ENCODE peak calls at places on chromosomes 1 and 21, in four cellular contexts. One of them, this sample, is unnamed.

GRCh38 chr1:54397090-54397591 is 9.1 kb downstream of the SSBP3 start:
- DNase-seq in A549: no peak
- DNase-seq in HepG2: no peak
- DNase-seq in K562: no peak
- DNase-seq in this sample: no peak

GRCh38 chr1:17128361-17128760 is 9.1 kb upstream of the PADI2 start:
- DNase-seq in A549: peak
- DNase-seq in HepG2: no peak
- DNase-seq in K562: no peak
- DNase-seq in this sample: no peak

GRCh38 chr1:214281902-214282695 is 1.1 kb downstream of the SMYD2 start:
- DNase-seq in A549: peak
- DNase-seq in HepG2: peak
- DNase-seq in K562: peak
- DNase-seq in this sample: no peak

GRCh38 chr21:34882719-34883131 is 166.4 kb downstream of the RUNX1 start:
- DNase-seq in A549: no peak
- DNase-seq in HepG2: no peak
- DNase-seq in K562: no peak
- DNase-seq in this sample: no peak

GRCh38 chr1:173084292-173084691 is 33.6 kb upstream of the TNFSF18 start:
- DNase-seq in A549: no peak
- DNase-seq in HepG2: no peak
- DNase-seq in K562: no peak
- DNase-seq in this sample: no peak

GRCh38 chr1:9106286-9106685 is 22.6 kb downstream of the GPR157 start:
- DNase-seq in A549: no peak
- DNase-seq in HepG2: no peak
- DNase-seq in K562: no peak
- DNase-seq in this sample: no peak

GRCh38 chr1:6890686-6891085 is 105.4 kb downstream of the CAMTA1 start:
- DNase-seq in A549: no peak
- DNase-seq in HepG2: no peak
- DNase-seq in K562: no peak
- DNase-seq in this sample: no peak

GRCh38 chr1:193036337-193037047 is 22.7 kb downstream of the UCHL5 start:
- DNase-seq in A549: no peak
- DNase-seq in HepG2: peak
- DNase-seq in K562: no peak
- DNase-seq in this sample: no peak

GRCh38 chr21:39057121-39057520 is 126.1 kb downstream of the PSMG1 start:
- DNase-seq in A549: no peak
- DNase-seq in HepG2: no peak
- DNase-seq in K562: no peak
- DNase-seq in this sample: no peak

GRCh38 chr1:176501596-176501995 is 38.6 kb downstream of the PAPPA2 start:
- DNase-seq in A549: no peak
- DNase-seq in HepG2: no peak
- DNase-seq in K562: no peak
- DNase-seq in this sample: no peak

GRCh38 chr1:221987860-221988520 is 246.1 kb upstream of the DUSP10 start:
- DNase-seq in A549: peak
- DNase-seq in HepG2: peak
- DNase-seq in K562: peak
- DNase-seq in this sample: no peak

GRCh38 chr1:223721658-223722606 is 9.6 kb downstream of the CAPN2 start:
- DNase-seq in A549: no peak
- DNase-seq in HepG2: no peak
- DNase-seq in K562: no peak
- DNase-seq in this sample: no peak

GRCh38 chr1:204406621-204407020 is 5.0 kb downstream of the PPP1R15B start:
- DNase-seq in A549: no peak
- DNase-seq in HepG2: no peak
- DNase-seq in K562: no peak
- DNase-seq in this sample: no peak

GRCh38 chr1:115828101-115829022 is 12.6 kb downstream of the NHLH2 start:
- DNase-seq in A549: no peak
- DNase-seq in HepG2: no peak
- DNase-seq in K562: peak
- DNase-seq in this sample: peak

GRCh38 chr21:24265987-24266386 is 1341.3 kb downstream of the MRPL39 start:
- DNase-seq in A549: no peak
- DNase-seq in HepG2: no peak
- DNase-seq in K562: no peak
- DNase-seq in this sample: no peak

GRCh38 chr1:48017716-48018115 is 20.5 kb upstream of the TRABD2B start:
- DNase-seq in A549: peak
- DNase-seq in HepG2: no peak
- DNase-seq in K562: no peak
- DNase-seq in this sample: no peak

GRCh38 chr1:32989160-32989894 is 24.7 kb upstream of the RNF19B start:
- DNase-seq in A549: peak
- DNase-seq in HepG2: no peak
- DNase-seq in K562: peak
- DNase-seq in this sample: no peak

GRCh38 chr1:2231667-2232254 is 3.6 kb downstream of the SKI start:
- DNase-seq in A549: peak
- DNase-seq in HepG2: peak
- DNase-seq in K562: peak
- DNase-seq in this sample: peak

DNA sequence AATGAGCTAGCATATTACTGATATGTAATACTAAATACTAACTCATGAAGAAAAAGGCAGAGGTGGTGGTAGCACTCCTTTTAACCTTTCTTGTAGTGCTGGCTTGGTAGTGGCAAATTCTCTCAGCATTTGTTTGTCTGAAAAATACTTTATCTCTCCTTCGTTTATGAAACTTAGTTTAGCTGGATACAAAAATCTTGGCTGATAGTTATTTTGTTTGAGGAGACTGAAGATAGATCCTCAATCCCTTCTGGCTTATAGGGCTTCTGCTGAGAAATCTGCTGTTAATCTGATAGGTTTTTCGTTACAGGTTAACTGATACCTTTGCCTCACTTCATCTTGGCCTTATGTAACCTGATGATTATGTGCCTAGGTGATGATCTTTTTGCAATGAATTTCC is 87.8 kb downstream of the LYPLAL1 start:
- DNase-seq in A549: no peak
- DNase-seq in HepG2: no peak
- DNase-seq in K562: no peak
- DNase-seq in this sample: no peak
- TF ChIP-seq HMGXB4 in A549: no peak
- TF ChIP-seq HMGXB4 in HepG2: no peak
- TF ChIP-seq HMGXB4 in K562: no peak
- TF ChIP-seq HMGXB4 in this sample: no peak

DNA sequence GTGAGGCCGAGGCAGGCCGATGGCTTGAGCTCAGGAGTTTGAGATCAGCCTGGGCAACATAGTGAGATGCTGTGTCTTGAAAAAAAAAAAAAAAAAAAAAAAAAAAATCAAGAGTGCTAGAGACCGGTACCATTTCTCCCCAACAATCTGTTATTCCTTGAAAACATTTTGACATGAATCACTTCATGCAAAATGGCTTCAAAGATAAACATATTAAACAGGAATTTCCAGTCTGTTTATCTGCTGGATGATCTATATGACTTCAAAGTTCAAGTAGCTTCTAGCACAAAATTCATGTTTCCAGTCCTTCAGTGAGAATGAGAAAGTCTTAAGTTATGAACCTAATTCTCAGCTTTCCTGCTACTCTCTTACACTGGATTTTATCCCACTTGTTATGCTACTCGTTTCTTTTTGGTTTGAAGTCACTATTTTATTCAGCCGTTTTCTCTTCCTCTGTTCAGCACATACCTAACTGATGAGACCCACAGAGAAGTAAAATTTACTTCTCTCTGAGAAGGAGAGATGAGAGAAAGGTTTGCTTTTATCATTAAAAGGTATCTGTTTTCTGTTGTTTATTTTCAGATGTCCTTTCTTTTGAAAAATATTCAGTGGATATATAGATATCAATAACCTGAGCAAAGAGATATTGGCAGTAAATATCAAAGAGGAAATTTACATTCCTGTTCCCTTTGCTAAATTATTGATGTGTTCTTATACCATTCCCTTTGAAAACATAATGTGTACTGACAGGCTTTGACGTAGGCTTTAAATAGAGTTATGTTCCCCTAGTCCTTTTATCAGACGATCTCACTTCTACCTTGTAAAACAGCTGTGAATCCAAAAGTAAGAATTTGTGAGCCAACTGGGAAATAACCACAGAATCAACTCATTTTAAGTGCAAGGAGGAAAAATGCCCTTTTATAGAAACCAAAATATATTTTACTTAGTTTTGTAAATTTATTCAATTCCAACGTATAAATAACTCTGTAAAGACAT is 38.2 kb downstream of the CD46 start:
- DNase-seq in A549: no peak
- DNase-seq in HepG2: no peak
- DNase-seq in K562: no peak
- DNase-seq in this sample: no peak
- TF ChIP-seq HMGXB4 in A549: no peak
- TF ChIP-seq HMGXB4 in HepG2: no peak
- TF ChIP-seq HMGXB4 in K562: no peak
- TF ChIP-seq HMGXB4 in this sample: no peak

DNA sequence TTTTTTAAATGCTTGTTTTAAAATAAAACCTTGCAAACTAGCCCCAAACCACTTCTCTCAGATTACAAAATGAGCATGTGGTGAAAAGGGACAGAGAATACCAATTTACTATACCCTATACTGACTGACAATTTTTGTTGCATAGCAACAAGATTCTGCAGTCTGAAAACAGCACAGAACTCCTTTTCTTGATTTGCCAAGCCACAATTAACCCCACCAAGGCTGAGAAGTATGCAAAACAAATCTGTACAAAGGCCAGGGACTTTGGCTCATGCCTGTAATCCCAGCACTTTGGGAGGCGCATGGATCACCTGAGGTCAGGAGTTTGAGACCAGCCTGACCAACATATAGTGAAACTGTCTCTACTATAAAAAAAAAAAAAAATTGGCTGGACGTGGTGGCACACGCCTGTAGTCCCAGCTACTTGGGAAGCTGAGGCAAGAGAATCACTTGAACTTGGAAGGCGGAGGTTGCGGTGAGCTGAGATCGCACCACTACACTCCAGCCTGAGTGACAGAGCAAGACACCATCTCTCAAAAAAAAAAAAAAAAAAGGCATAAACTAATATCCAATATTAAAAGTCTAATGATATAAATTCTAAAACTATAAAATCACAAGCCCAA is 21.8 kb downstream of the ENAH start:
- DNase-seq in A549: no peak
- DNase-seq in HepG2: no peak
- DNase-seq in K562: no peak
- DNase-seq in this sample: no peak
- TF ChIP-seq HMGXB4 in A549: no peak
- TF ChIP-seq HMGXB4 in HepG2: no peak
- TF ChIP-seq HMGXB4 in K562: no peak
- TF ChIP-seq HMGXB4 in this sample: no peak

DNA sequence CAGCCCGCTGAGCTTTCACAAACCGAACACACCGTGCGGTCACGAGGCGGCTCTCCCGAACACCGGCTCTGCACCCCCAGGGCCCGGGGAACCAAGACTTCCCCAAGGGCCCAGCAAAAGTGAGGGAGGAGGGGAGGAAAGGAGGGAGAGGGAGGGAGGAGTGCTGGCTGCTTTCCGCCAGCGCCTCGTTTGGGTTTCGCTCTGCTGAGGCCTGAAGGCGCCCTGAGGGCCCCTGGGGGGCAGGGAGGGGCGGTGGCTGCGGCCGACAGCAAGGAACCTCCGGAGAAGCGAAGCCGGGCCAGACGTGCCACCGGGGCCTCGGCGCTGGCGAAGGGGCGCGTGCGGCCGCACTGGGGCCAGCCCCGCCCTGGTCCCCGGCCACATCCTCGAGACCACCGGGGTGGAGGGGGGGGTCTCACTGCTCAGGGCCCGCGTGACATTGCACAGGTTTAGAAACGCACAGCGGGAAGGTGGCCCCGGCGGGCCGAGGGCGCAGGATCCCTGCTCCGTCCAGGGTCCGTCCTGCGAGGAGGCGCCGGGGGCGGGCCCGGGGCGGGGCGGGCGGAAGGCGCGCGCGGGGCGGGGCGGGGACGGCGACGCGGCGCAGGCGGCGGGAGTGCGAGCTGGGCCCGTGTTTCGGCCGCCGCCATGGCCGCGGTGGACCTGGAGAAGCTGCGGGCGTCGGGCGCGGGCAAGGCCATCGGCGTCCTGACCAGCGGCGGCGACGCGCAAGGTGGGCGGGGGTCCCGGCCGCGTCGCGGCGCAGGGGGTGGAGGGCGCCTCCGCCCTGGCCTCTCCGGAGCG is at the start of gene PFKL:
- DNase-seq in A549: peak
- DNase-seq in HepG2: peak
- DNase-seq in K562: peak
- DNase-seq in this sample: peak
- TF ChIP-seq HMGXB4 in A549: no peak
- TF ChIP-seq HMGXB4 in HepG2: no peak
- TF ChIP-seq HMGXB4 in K562: no peak
- TF ChIP-seq HMGXB4 in this sample: peak

DNA sequence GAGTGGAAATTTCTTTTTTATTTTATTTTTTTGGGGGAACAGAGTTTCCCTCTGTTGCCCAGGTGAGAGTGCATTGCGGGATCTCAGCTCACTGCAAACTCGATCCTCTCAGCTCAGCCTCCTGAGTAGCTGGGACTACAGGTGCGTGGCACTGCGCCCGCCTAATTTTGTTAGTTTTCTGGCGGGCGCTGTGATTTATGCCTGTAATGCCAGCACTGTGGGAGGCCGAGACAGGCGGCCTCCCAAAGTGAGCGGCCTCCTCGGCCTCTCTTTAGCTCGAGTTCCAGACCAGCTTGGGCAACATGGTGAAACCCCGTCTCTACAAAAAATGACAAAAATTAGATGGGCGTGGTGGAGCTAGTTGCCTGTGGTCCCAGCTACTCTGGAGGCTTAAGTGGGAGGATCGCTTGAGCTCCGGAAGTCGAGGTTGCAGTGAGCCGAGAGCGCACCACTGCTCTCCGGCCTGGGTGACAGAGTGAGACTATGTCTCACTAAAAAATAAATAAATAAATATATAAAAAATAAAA is 2.7 kb downstream of the GMEB1 start:
- DNase-seq in A549: no peak
- DNase-seq in HepG2: no peak
- DNase-seq in K562: no peak
- DNase-seq in this sample: no peak
- TF ChIP-seq HMGXB4 in A549: no peak
- TF ChIP-seq HMGXB4 in HepG2: no peak
- TF ChIP-seq HMGXB4 in K562: no peak
- TF ChIP-seq HMGXB4 in this sample: no peak

DNA sequence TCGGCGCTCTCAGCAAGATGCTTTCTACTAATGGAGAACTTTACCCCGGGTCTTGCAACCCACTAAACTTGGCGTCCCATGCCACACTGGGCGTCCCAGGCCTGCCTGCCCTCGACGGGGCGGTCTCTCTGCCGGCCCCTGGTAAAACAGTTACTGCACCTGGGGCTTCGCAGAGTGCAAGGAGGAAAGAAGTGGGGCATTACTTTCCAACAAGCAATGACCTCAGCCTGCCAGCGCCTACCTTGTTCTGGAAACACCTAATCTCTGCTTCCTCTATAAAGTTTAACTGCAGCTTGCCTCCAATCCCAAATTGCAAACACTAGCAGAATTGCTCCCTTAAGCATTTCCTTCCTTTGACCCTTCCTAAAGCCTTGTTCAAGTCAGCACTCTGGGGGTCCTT is 27.7 kb upstream of the NFIA start:
- DNase-seq in A549: no peak
- DNase-seq in HepG2: no peak
- DNase-seq in K562: no peak
- DNase-seq in this sample: no peak
- TF ChIP-seq HMGXB4 in A549: no peak
- TF ChIP-seq HMGXB4 in HepG2: no peak
- TF ChIP-seq HMGXB4 in K562: no peak
- TF ChIP-seq HMGXB4 in this sample: no peak

GRCh38 chr1:92211166-92211565 is 6.5 kb upstream of the C1orf146 start:
- DNase-seq in A549: no peak
- DNase-seq in HepG2: no peak
- DNase-seq in K562: no peak
- DNase-seq in this sample: no peak
- TF ChIP-seq HMGXB4 in A549: no peak
- TF ChIP-seq HMGXB4 in HepG2: no peak
- TF ChIP-seq HMGXB4 in K562: no peak
- TF ChIP-seq HMGXB4 in this sample: no peak